ENCODE peak calls at places on chromosomes 1 and 21, in nine cellular contexts. P is NCI-H1417, F is PC-9, N is HCEC 1CT, I is KBM-7, C is foreskin keratinocyte, M is HTR-8/SVneo, K is amniotic epithelial cell, E is HT1080. U is an unnamed sample.

GRCh38 chr1:161197560-161198205 is 1.2 kb downstream of the ADAMTS4 start:
- DNase-seq in P (no peak), N (no peak), I (no peak), E (no peak), K (no peak), M (no peak), C (no peak), F (no peak), U (no peak)

GRCh38 chr1:8015036-8015808 is 10.9 kb downstream of the ERRFI1 start:
- DNase-seq in M (peak), P (peak), I (peak), N (peak), F (peak), K (peak), C (no peak), E (peak), U (peak)

GRCh38 chr1:173506437-173506836 is 29.3 kb downstream of the PRDX6 start:
- DNase-seq in E (peak), I (no peak), N (no peak), P (no peak), F (no peak), K (no peak), C (no peak), M (no peak), U (no peak)

GRCh38 chr1:42955311-42956063 is 3.2 kb downstream of the SLC2A1 start:
- DNase-seq in F (no peak), M (no peak), K (no peak), N (no peak), I (peak), E (no peak), C (no peak), P (no peak), U (no peak)

GRCh38 chr1:201262963-201263608 is 20.2 kb upstream of the PKP1 start:
- DNase-seq in I (no peak), K (no peak), F (no peak), P (no peak), N (no peak), C (no peak), M (no peak), E (no peak), U (no peak)

GRCh38 chr1:111110197-111110899 is 29.5 kb downstream of the DRAM2 start:
- DNase-seq in I (no peak), C (no peak), P (no peak), N (no peak), F (no peak), K (no peak), E (no peak), M (no peak), U (peak)

GRCh38 chr1:66343569-66344325 is 190.2 kb upstream of the SGIP1 start:
- DNase-seq in C (no peak), I (no peak), M (no peak), K (no peak), P (no peak), N (no peak), E (no peak), F (no peak), U (no peak)

GRCh38 chr21:29298348-29299045 is at the start of gene BACH1:
- DNase-seq in E (peak), N (peak), C (peak), I (peak), P (peak), K (peak), M (peak), F (peak), U (peak)

GRCh38 chr1:218656301-218657037 is 311.3 kb downstream of the TGFB2 start:
- DNase-seq in N (peak), C (no peak), K (peak), M (no peak), P (no peak), I (no peak), E (peak), F (no peak), U (no peak)

GRCh38 chr1:198337886-198338285 is 181.1 kb downstream of the NEK7 start:
- DNase-seq in I (no peak), F (no peak), N (no peak), K (no peak), E (no peak), P (no peak), C (peak), M (no peak), U (no peak)

GRCh38 chr1:197180252-197180878 is 33.9 kb upstream of the ASPM start:
- DNase-seq in N (peak), C (peak), M (peak), E (peak), K (peak), P (peak), I (peak), F (no peak), U (peak)

GRCh38 chr1:221435510-221435909 is 306.4 kb downstream of the DUSP10 start:
- DNase-seq in M (peak), I (peak), E (peak), F (no peak), N (peak), K (peak), C (no peak), P (no peak), U (peak)

GRCh38 chr21:27631471-27631870 is 664.6 kb upstream of the ADAMTS5 start:
- DNase-seq in P (no peak), F (no peak), C (no peak), K (peak), I (no peak), N (no peak), M (no peak), E (no peak), U (peak)

GRCh38 chr1:189434461-189434860 is 1043.2 kb downstream of the BRINP3 start:
- DNase-seq in N (peak), C (no peak), I (no peak), K (peak), P (no peak), E (no peak), F (no peak), M (no peak), U (no peak)

GRCh38 chr1:17239420-17239819 is 9.5 kb upstream of the PADI3 start:
- DNase-seq in I (peak), P (peak), E (peak), K (peak), F (peak), C (peak), M (peak), N (peak), U (peak)

GRCh38 chr1:45050931-45051748 is 39.1 kb downstream of the UROD start:
- DNase-seq in I (no peak), M (no peak), N (no peak), P (no peak), K (no peak), C (no peak), F (no peak), E (no peak), U (peak)

GRCh38 chr1:7886346-7886745 is 33.5 kb upstream of the UTS2 start:
- DNase-seq in I (no peak), C (peak), M (no peak), P (peak), N (peak), F (peak), K (no peak), E (peak), U (no peak)

GRCh38 chr1:27436204-27437159 is 44.1 kb downstream of the GPR3 start:
- DNase-seq in N (peak), E (peak), C (peak), F (peak), K (peak), M (peak), I (peak), P (no peak), U (peak)

GRCh38 chr1:6515771-6516170 is 24.3 kb upstream of the PLEKHG5 start:
- DNase-seq in I (no peak), E (peak), P (no peak), K (peak), N (no peak), M (peak), C (no peak), F (no peak), U (no peak)

GRCh38 chr1:160520582-160520981 is 2.5 kb downstream of the SLAMF6 start:
- DNase-seq in N (no peak), C (no peak), M (no peak), K (peak), P (no peak), E (peak), F (no peak), I (peak), U (no peak)

GRCh38 chr1:47533176-47534039 is 95.6 kb downstream of the FOXD2 start:
- DNase-seq in F (no peak), E (no peak), C (no peak), M (peak), I (peak), K (peak), P (peak), N (peak), U (peak)

GRCh38 chr1:71417421-71417820 is 336.6 kb upstream of the ZRANB2 start:
- DNase-seq in F (no peak), M (no peak), E (no peak), P (no peak), I (no peak), K (no peak), C (no peak), N (no peak), U (no peak)

GRCh38 chr1:59063501-59063900 is 233.4 kb upstream of the FGGY start:
- DNase-seq in C (no peak), P (no peak), M (no peak), I (no peak), E (no peak), N (no peak), F (no peak), K (no peak), U (no peak)